ENCODE peak calls at places on chromosomes 13 and 19, in seven cellular contexts. G, R, P, J, F, Q and O are unnamed samples.

GRCh38 chr13:73056054-73056962 is 2.5 kb upstream of the KLF5 start:
- DNase-seq in G (peak), R (no peak), P (no peak), J (peak), F (no peak), Q (no peak), O (no peak)

GRCh38 chr13:39159393-39159792 is 121.1 kb downstream of the NHLRC3 start:
- DNase-seq in G (no peak), R (no peak), P (peak), J (no peak), F (no peak), Q (no peak), O (no peak)

GRCh38 chr13:107712145-107712544 is 503.2 kb downstream of the LIG4 start:
- DNase-seq in G (no peak), R (no peak), P (no peak), J (no peak), F (no peak), Q (no peak), O (no peak)

GRCh38 chr13:98689347-98689968 is 63.0 kb downstream of the SLC15A1 start:
- DNase-seq in G (no peak), R (no peak), P (no peak), J (no peak), F (no peak), Q (no peak), O (no peak)

GRCh38 chr19:48629599-48630288 is 7.4 kb downstream of the DBP start:
- DNase-seq in G (no peak), R (no peak), P (peak), J (no peak), F (no peak), Q (no peak), O (peak)

GRCh38 chr19:13366529-13367143 is 139.6 kb downstream of the CACNA1A start:
- DNase-seq in G (peak), R (no peak), P (no peak), J (peak), F (no peak), Q (no peak), O (no peak)

GRCh38 chr13:26759907-26760834 is at the start of gene GPR12:
- DNase-seq in G (no peak), R (no peak), P (peak), J (peak), F (no peak), Q (no peak), O (no peak)

GRCh38 chr19:426725-427445 is 17.9 kb upstream of the C2CD4C start:
- DNase-seq in G (no peak), R (no peak), P (no peak), J (no peak), F (no peak), Q (no peak), O (no peak)

GRCh38 chr19:46759817-46760333 is 13.6 kb upstream of the STRN4 start:
- DNase-seq in G (peak), R (no peak), P (no peak), J (peak), F (no peak), Q (peak), O (no peak)

GRCh38 chr13:60617863-60618733 is 221.1 kb downstream of the TDRD3 start:
- DNase-seq in G (peak), R (no peak), P (no peak), J (peak), F (no peak), Q (peak), O (no peak)

GRCh38 chr13:40114305-40114896 is 458.9 kb downstream of the COG6 start:
- DNase-seq in G (no peak), R (no peak), P (no peak), J (no peak), F (no peak), Q (no peak), O (no peak)

GRCh38 chr13:22893149-22893548 is 287.6 kb upstream of the SGCG start:
- DNase-seq in G (no peak), R (no peak), P (no peak), J (no peak), F (no peak), Q (no peak), O (no peak)

GRCh38 chr13:29810898-29811297 is 39.5 kb downstream of the UBL3 start:
- DNase-seq in G (no peak), R (no peak), P (no peak), J (no peak), F (no peak), Q (no peak), O (no peak)

GRCh38 chr13:111184685-111185401 is 69.7 kb downstream of the ARHGEF7 start:
- DNase-seq in G (no peak), R (no peak), P (peak), J (no peak), F (no peak), Q (no peak), O (no peak)

GRCh38 chr19:47564081-47564480 is 8.9 kb downstream of the ZNF541 start:
- DNase-seq in G (no peak), R (no peak), P (no peak), J (no peak), F (no peak), Q (no peak), O (no peak)

GRCh38 chr13:113658836-113659235 is 838 bp upstream of the ATP4B start:
- DNase-seq in G (no peak), R (no peak), P (no peak), J (no peak), F (no peak), Q (no peak), O (no peak)

GRCh38 chr19:19643158-19644053 is at the start of gene GMIP:
- DNase-seq in G (peak), R (peak), P (peak), J (peak), F (peak), Q (no peak), O (peak)

GRCh38 chr19:13072206-13072898 is 30.3 kb downstream of the LYL1 start:
- DNase-seq in G (no peak), R (no peak), P (no peak), J (no peak), F (no peak), Q (no peak), O (no peak)

GRCh38 chr13:20526664-20527063 is 1.0 kb upstream of the CRYL1 start:
- DNase-seq in G (peak), R (no peak), P (no peak), J (no peak), F (no peak), Q (no peak), O (no peak)

GRCh38 chr13:95948646-95949045 is 104.6 kb downstream of the UGGT2 start:
- DNase-seq in G (peak), R (no peak), P (no peak), J (no peak), F (no peak), Q (no peak), O (no peak)